ENCODE peak calls at places on chromosomes 1 and 21, in six cellular contexts. P is heart left ventricle, D is fibroblast of lung, G is endodermal cell, I is A549, W is right atrium auricular region. Y is an unnamed sample.

GRCh38 chr1:46411010-46411405 is 16.9 kb downstream of the FAAH start:
- DNase-seq in W (no peak), P (no peak), I (no peak), G (no peak), D (no peak), Y (no peak)

GRCh38 chr1:237873487-237873927 is 17.2 kb downstream of the ZP4 start:
- DNase-seq in G (peak), P (no peak), D (peak), I (peak), W (no peak), Y (no peak)

GRCh38 chr1:164602480-164603093 is 43.6 kb downstream of the PBX1 start:
- DNase-seq in W (no peak), G (peak), D (peak), P (peak), I (no peak), Y (no peak)

GRCh38 chr21:30425826-30426225 is at the start of gene KRTAP13-3:
- DNase-seq in D (no peak), I (no peak), P (no peak), W (no peak), G (no peak), Y (no peak)

GRCh38 chr1:17220287-17220686 is 15.4 kb downstream of the PADI1 start:
- DNase-seq in I (no peak), D (no peak), G (no peak), P (no peak), W (no peak), Y (no peak)

GRCh38 chr21:42524341-42525227 is 10.9 kb downstream of the SLC37A1 start:
- DNase-seq in P (peak), W (peak), D (peak), I (no peak), G (peak), Y (peak)

GRCh38 chr1:234125283-234125682 is 220.8 kb downstream of the SLC35F3 start:
- DNase-seq in G (peak), I (no peak), W (no peak), D (peak), P (no peak), Y (no peak)

GRCh38 chr21:31326478-31327247 is 17.4 kb downstream of the TIAM1 start:
- DNase-seq in W (no peak), I (no peak), G (no peak), D (peak), P (no peak), Y (peak)

GRCh38 chr1:67584938-67585337 is 100.1 kb upstream of the GADD45A start:
- DNase-seq in G (no peak), P (no peak), W (no peak), D (no peak), I (no peak), Y (no peak)

GRCh38 chr1:160206421-160207117 is 1.4 kb downstream of the PEA15 start:
- DNase-seq in P (no peak), D (peak), G (peak), W (peak), I (peak), Y (no peak)

GRCh38 chr1:236284291-236284711 is 2.5 kb upstream of the ERO1B start:
- DNase-seq in D (no peak), P (no peak), G (no peak), W (no peak), I (no peak), Y (no peak)

GRCh38 chr21:36776981-36777617 is 78.2 kb downstream of the SIM2 start:
- DNase-seq in G (no peak), D (peak), P (no peak), W (no peak), I (no peak), Y (no peak)

GRCh38 chr21:37060296-37060695 is 12.6 kb downstream of the PIGP start:
- DNase-seq in I (peak), P (no peak), W (peak), D (peak), G (peak), Y (no peak)

GRCh38 chr1:226738995-226739695 is at the start of gene ITPKB:
- DNase-seq in G (no peak), D (peak), P (peak), W (no peak), I (no peak), Y (peak)

GRCh38 chr21:44703731-44704635 is 7.0 kb downstream of the KRTAP10-12 start:
- DNase-seq in W (peak), I (no peak), D (no peak), G (peak), P (no peak), Y (no peak)

GRCh38 chr1:27111771-27112573 is 43.0 kb downstream of the SLC9A1 start:
- DNase-seq in P (peak), D (peak), G (no peak), I (peak), W (peak), Y (no peak)

GRCh38 chr1:155177192-155177917 is 3.7 kb downstream of the TRIM46 start:
- DNase-seq in P (peak), G (peak), D (no peak), I (no peak), W (no peak), Y (no peak)

GRCh38 chr21:21268061-21268471 is 269.9 kb downstream of the NCAM2 start:
- DNase-seq in G (no peak), P (no peak), W (no peak), I (no peak), D (peak), Y (no peak)

GRCh38 chr1:74502432-74502831 is 10.0 kb downstream of the LRRC53 start:
- DNase-seq in G (peak), D (peak), P (no peak), W (no peak), I (no peak), Y (no peak)

GRCh38 chr1:38941527-38942019 is at the start of gene RHBDL2:
- DNase-seq in P (peak), W (peak), D (peak), I (peak), G (peak), Y (no peak)

GRCh38 chr1:223714849-223715709 is 2.7 kb downstream of the CAPN2 start:
- DNase-seq in W (no peak), G (peak), P (no peak), D (peak), I (no peak), Y (no peak)

GRCh38 chr1:204459706-204460105 is 34.9 kb downstream of the PIK3C2B start:
- DNase-seq in P (no peak), W (no peak), I (no peak), D (no peak), G (no peak), Y (no peak)

GRCh38 chr1:223344491-223344890 is 19.5 kb downstream of the SUSD4 start:
- DNase-seq in W (no peak), I (no peak), G (no peak), P (no peak), D (no peak), Y (no peak)

GRCh38 chr21:44911384-44912157 is 9.1 kb downstream of the ITGB2 start:
- DNase-seq in G (peak), I (no peak), W (peak), P (peak), D (no peak), Y (no peak)

GRCh38 chr1:201385299-201385891 is 7.9 kb upstream of the TNNT2 start:
- DNase-seq in W (no peak), G (peak), I (peak), D (peak), P (peak), Y (no peak)

GRCh38 chr1:32413507-32414185 is 19.4 kb upstream of the BSDC1 start:
- DNase-seq in I (peak), P (peak), G (peak), D (peak), W (peak), Y (peak)

GRCh38 chr1:21517161-21517589 is 8.0 kb downstream of the ALPL start:
- DNase-seq in P (no peak), W (no peak), I (no peak), D (no peak), G (no peak), Y (no peak)

GRCh38 chr1:103220503-103221095 is 112.3 kb upstream of the COL11A1 start:
- DNase-seq in W (no peak), D (peak), G (no peak), I (no peak), P (no peak), Y (no peak)

GRCh38 chr1:2304921-2305681 is 77.0 kb downstream of the SKI start:
- DNase-seq in D (peak), I (no peak), G (no peak), W (no peak), P (no peak), Y (no peak)

GRCh38 chr1:55506686-55507577 is 291.8 kb upstream of the USP24 start:
- DNase-seq in D (peak), I (peak), P (no peak), W (no peak), G (no peak), Y (no peak)

GRCh38 chr1:117568999-117569398 is 36.8 kb upstream of the TENT5C start:
- DNase-seq in W (peak), G (peak), I (no peak), D (no peak), P (no peak), Y (no peak)

GRCh38 chr1:58104960-58105359 is 441.6 kb downstream of the OMA1 start:
- DNase-seq in G (no peak), I (no peak), P (no peak), D (no peak), W (no peak), Y (no peak)

GRCh38 chr1:28540651-28541050 is 12.2 kb upstream of the TRNAU1AP start:
- DNase-seq in D (no peak), W (no peak), I (no peak), G (peak), P (no peak), Y (no peak)

GRCh38 chr1:179017383-179018326 is 8.0 kb upstream of the FAM20B start:
- DNase-seq in P (no peak), D (peak), W (no peak), I (peak), G (no peak), Y (no peak)

GRCh38 chr1:59298710-59299346 is 1.9 kb downstream of the FGGY start:
- DNase-seq in G (no peak), P (no peak), W (no peak), I (no peak), D (peak), Y (no peak)

GRCh38 chr1:153796786-153797659 is 21.8 kb downstream of the SLC27A3 start:
- DNase-seq in G (peak), W (peak), P (peak), I (peak), D (peak), Y (peak)
- TF ChIP-seq CTCF in G (peak), W (peak), P (peak), I (peak), D (peak), Y (peak)

DNA sequence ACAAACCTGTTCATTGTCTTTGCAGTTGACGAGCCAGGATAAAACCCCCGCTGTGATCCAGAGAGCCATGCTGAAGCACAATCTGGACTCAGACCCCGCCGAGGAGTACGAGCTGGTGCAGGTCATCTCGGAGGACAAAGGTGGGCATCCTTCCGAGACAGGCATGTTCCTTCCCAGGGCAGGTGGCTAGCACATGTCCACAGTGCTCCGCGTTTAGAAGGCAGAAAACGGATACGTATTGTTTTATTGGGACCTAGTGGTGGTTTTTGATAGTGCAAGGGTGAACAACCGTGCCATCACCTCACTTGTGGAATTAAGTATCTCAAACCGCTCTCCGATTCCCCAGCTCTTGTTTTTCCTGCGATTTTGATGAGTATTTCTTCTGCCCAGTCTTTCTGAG is 115.3 kb downstream of the COLGALT2 start:
- DNase-seq in D (no peak), W (no peak), I (peak), P (no peak), G (no peak), Y (no peak)
- TF ChIP-seq CTCF in D (peak), W (no peak), I (no peak), P (no peak), G (peak), Y (no peak)

GRCh38 chr1:94926365-94926914 is 470 bp downstream of the CNN3 start:
- DNase-seq in G (peak), W (no peak), D (peak), P (peak), I (peak), Y (peak)

GRCh38 chr1:94926915-94927404 is at the start of gene CNN3:
- DNase-seq in I (peak), G (peak), W (peak), D (peak), P (peak), Y (peak)

GRCh38 chr1:94928293-94928939 is 1.5 kb upstream of the CNN3 start:
- DNase-seq in P (no peak), D (no peak), G (no peak), I (no peak), W (no peak), Y (no peak)

GRCh38 chr1:94929351-94929814 is 2.5 kb upstream of the CNN3 start:
- DNase-seq in G (no peak), W (no peak), P (no peak), D (no peak), I (no peak), Y (no peak)

GRCh38 chr1:94927405-94928175 is 680 bp upstream of the CNN3 start:
- DNase-seq in G (no peak), D (peak), W (no peak), I (no peak), P (no peak), Y (no peak)
- TF ChIP-seq CTCF in G (no peak), D (no peak), W (no peak), I (no peak), P (no peak), Y (no peak)

GRCh38 chr1:8816306-8816705 is 1.1 kb downstream of the RERE start:
- DNase-seq in G (no peak), W (no peak), P (no peak), I (no peak), D (peak), Y (no peak)

GRCh38 chr1:8813016-8813763 is 4.2 kb downstream of the RERE start:
- DNase-seq in D (peak), W (no peak), G (no peak), P (no peak), I (no peak), Y (no peak)

GRCh38 chr1:8813991-8814390 is 3.4 kb downstream of the RERE start:
- DNase-seq in W (no peak), P (no peak), I (no peak), D (peak), G (no peak), Y (no peak)

GRCh38 chr1:8815582-8816285 is 1.7 kb downstream of the RERE start:
- DNase-seq in W (no peak), G (peak), I (no peak), D (peak), P (no peak), Y (no peak)

GRCh38 chr1:8814870-8815269 is 2.6 kb downstream of the RERE start:
- DNase-seq in D (no peak), W (no peak), P (no peak), G (peak), I (no peak), Y (no peak)
- TF ChIP-seq CTCF in D (no peak), W (no peak), P (peak), G (peak), I (peak), Y (no peak)

Y was measured in activated B cell treated with CpG ODN at 0.5 μM for 24 hours.